ENCODE peak calls at places on chromosomes 2 and 18, in nine cellular contexts. One of them, this sample, is unnamed.

GRCh38 chr2:11773111-11773510 is 26.7 kb downstream of the LPIN1 start:
- DNase-seq in ovary: no peak
- DNase-seq in tibial nerve: no peak
- DNase-seq in upper lobe of left lung: no peak
- DNase-seq in A549: no peak
- DNase-seq in H1: no peak
- DNase-seq in sigmoid colon: peak; percentile 19
- DNase-seq in SK-N-SH: no peak
- DNase-seq in stomach: no peak
- DNase-seq in this sample: no peak

GRCh38 chr2:1869987-1870386 is 125.7 kb upstream of the PXDN start:
- DNase-seq in SK-N-SH: no peak
- DNase-seq in ovary: no peak
- DNase-seq in H1: no peak
- DNase-seq in tibial nerve: no peak
- DNase-seq in sigmoid colon: no peak
- DNase-seq in upper lobe of left lung: no peak
- DNase-seq in stomach: no peak
- DNase-seq in A549: no peak
- DNase-seq in this sample: no peak

GRCh38 chr2:172427990-172428840 is 829 bp downstream of the ITGA6 start:
- DNase-seq in tibial nerve: peak; percentile 15
- DNase-seq in sigmoid colon: no peak
- DNase-seq in SK-N-SH: peak; percentile 74
- DNase-seq in A549: peak; percentile 57
- DNase-seq in ovary: peak; percentile 22
- DNase-seq in H1: peak; percentile 66
- DNase-seq in upper lobe of left lung: peak; percentile 92
- DNase-seq in stomach: peak; percentile 73
- DNase-seq in this sample: no peak

GRCh38 chr2:24613154-24613814 is 122.2 kb downstream of the NCOA1 start:
- DNase-seq in upper lobe of left lung: no peak
- DNase-seq in H1: peak; percentile 61
- DNase-seq in ovary: no peak
- DNase-seq in stomach: no peak
- DNase-seq in A549: peak; percentile 25
- DNase-seq in SK-N-SH: no peak
- DNase-seq in sigmoid colon: no peak
- DNase-seq in tibial nerve: no peak
- DNase-seq in this sample: no peak

GRCh38 chr2:179556425-179556824 is 291.8 kb upstream of the SESTD1 start:
- DNase-seq in ovary: no peak
- DNase-seq in sigmoid colon: no peak
- DNase-seq in upper lobe of left lung: no peak
- DNase-seq in A549: no peak
- DNase-seq in stomach: no peak
- DNase-seq in SK-N-SH: no peak
- DNase-seq in tibial nerve: no peak
- DNase-seq in H1: no peak
- DNase-seq in this sample: no peak

GRCh38 chr2:143965493-143966164 is 554.3 kb downstream of the ZEB2 start:
- DNase-seq in sigmoid colon: no peak
- DNase-seq in upper lobe of left lung: no peak
- DNase-seq in SK-N-SH: no peak
- DNase-seq in stomach: no peak
- DNase-seq in tibial nerve: no peak
- DNase-seq in H1: no peak
- DNase-seq in A549: no peak
- DNase-seq in ovary: no peak
- DNase-seq in this sample: no peak

GRCh38 chr2:218260166-218260565 is 649 bp upstream of the GPBAR1 start:
- DNase-seq in A549: no peak
- DNase-seq in ovary: no peak
- DNase-seq in H1: no peak
- DNase-seq in SK-N-SH: no peak
- DNase-seq in tibial nerve: no peak
- DNase-seq in sigmoid colon: peak; percentile 61
- DNase-seq in upper lobe of left lung: no peak
- DNase-seq in stomach: no peak
- DNase-seq in this sample: no peak

GRCh38 chr2:42084231-42084671 is 36.4 kb downstream of the PKDCC start:
- DNase-seq in A549: peak; percentile 64
- DNase-seq in ovary: peak; percentile 45
- DNase-seq in SK-N-SH: no peak
- DNase-seq in tibial nerve: peak; percentile 48
- DNase-seq in sigmoid colon: peak; percentile 84
- DNase-seq in upper lobe of left lung: no peak
- DNase-seq in stomach: no peak
- DNase-seq in H1: no peak
- DNase-seq in this sample: peak; percentile 70

GRCh38 chr2:37324536-37324785 is 172 bp downstream of the PRKD3 start:
- DNase-seq in H1: no peak
- DNase-seq in tibial nerve: peak; percentile 70
- DNase-seq in upper lobe of left lung: no peak
- DNase-seq in ovary: peak; percentile 87
- DNase-seq in sigmoid colon: peak; percentile 93
- DNase-seq in A549: no peak
- DNase-seq in stomach: no peak
- DNase-seq in SK-N-SH: no peak
- DNase-seq in this sample: peak; percentile 89

GRCh38 chr2:82165377-82165776 is 1860.8 kb upstream of the LRRTM1 start:
- DNase-seq in sigmoid colon: no peak
- DNase-seq in H1: no peak
- DNase-seq in upper lobe of left lung: no peak
- DNase-seq in SK-N-SH: no peak
- DNase-seq in stomach: no peak
- DNase-seq in A549: no peak
- DNase-seq in ovary: no peak
- DNase-seq in tibial nerve: no peak
- DNase-seq in this sample: no peak

GRCh38 chr2:99637157-99637697 is 147.4 kb upstream of the REV1 start:
- DNase-seq in upper lobe of left lung: peak; percentile 36
- DNase-seq in stomach: no peak
- DNase-seq in tibial nerve: no peak
- DNase-seq in sigmoid colon: no peak
- DNase-seq in ovary: no peak
- DNase-seq in SK-N-SH: no peak
- DNase-seq in H1: no peak
- DNase-seq in A549: no peak
- DNase-seq in this sample: no peak

GRCh38 chr2:200786423-200786822 is 25.3 kb upstream of the BZW1 start:
- DNase-seq in SK-N-SH: no peak
- DNase-seq in H1: no peak
- DNase-seq in sigmoid colon: no peak
- DNase-seq in ovary: no peak
- DNase-seq in tibial nerve: no peak
- DNase-seq in stomach: no peak
- DNase-seq in upper lobe of left lung: no peak
- DNase-seq in A549: peak; percentile 69
- DNase-seq in this sample: no peak

GRCh38 chr2:233386382-233387041 is 32.2 kb downstream of the DGKD start:
- DNase-seq in upper lobe of left lung: no peak
- DNase-seq in SK-N-SH: no peak
- DNase-seq in stomach: no peak
- DNase-seq in sigmoid colon: no peak
- DNase-seq in H1: no peak
- DNase-seq in ovary: peak; percentile 46
- DNase-seq in tibial nerve: no peak
- DNase-seq in A549: peak; percentile 79
- DNase-seq in this sample: peak; percentile 67

GRCh38 chr18:54154231-54154630 is 70.2 kb downstream of the MBD2 start:
- DNase-seq in A549: no peak
- DNase-seq in H1: no peak
- DNase-seq in upper lobe of left lung: no peak
- DNase-seq in tibial nerve: no peak
- DNase-seq in stomach: no peak
- DNase-seq in SK-N-SH: no peak
- DNase-seq in ovary: no peak
- DNase-seq in sigmoid colon: no peak
- DNase-seq in this sample: no peak

GRCh38 chr18:54151376-54151775 is 73.1 kb downstream of the MBD2 start:
- DNase-seq in H1: no peak
- DNase-seq in SK-N-SH: no peak
- DNase-seq in tibial nerve: no peak
- DNase-seq in sigmoid colon: no peak
- DNase-seq in stomach: no peak
- DNase-seq in A549: no peak
- DNase-seq in upper lobe of left lung: no peak
- DNase-seq in ovary: no peak
- DNase-seq in this sample: no peak

GRCh38 chr18:54159916-54160315 is 64.6 kb downstream of the MBD2 start:
- DNase-seq in upper lobe of left lung: no peak
- DNase-seq in stomach: no peak
- DNase-seq in tibial nerve: no peak
- DNase-seq in sigmoid colon: no peak
- DNase-seq in H1: no peak
- DNase-seq in ovary: no peak
- DNase-seq in A549: no peak
- DNase-seq in SK-N-SH: no peak
- DNase-seq in this sample: no peak

GRCh38 chr18:54157646-54158045 is 66.8 kb downstream of the MBD2 start:
- DNase-seq in ovary: no peak
- DNase-seq in SK-N-SH: no peak
- DNase-seq in sigmoid colon: no peak
- DNase-seq in stomach: no peak
- DNase-seq in tibial nerve: no peak
- DNase-seq in A549: no peak
- DNase-seq in upper lobe of left lung: no peak
- DNase-seq in H1: no peak
- DNase-seq in this sample: no peak

DNA sequence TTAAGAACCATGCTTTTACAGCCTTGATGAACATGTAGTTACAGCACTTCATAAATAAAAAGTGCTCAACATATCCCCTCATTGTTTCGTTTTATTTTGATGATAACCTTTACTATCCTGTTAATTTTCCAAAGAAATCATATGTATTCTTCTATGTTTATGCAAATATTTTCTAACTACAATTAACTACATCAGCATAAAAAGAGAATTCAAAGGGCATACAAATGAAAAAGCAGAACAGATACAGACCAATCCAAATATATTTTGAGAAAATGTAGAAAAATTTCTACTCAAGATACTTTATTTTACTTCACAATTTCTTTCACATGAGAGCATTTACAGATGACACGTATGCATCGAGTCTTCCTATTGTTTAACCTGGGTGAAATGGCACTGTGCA is 69.1 kb downstream of the MBD2 start:
- DNase-seq in stomach: no peak
- DNase-seq in A549: no peak
- DNase-seq in sigmoid colon: no peak
- DNase-seq in upper lobe of left lung: no peak
- DNase-seq in tibial nerve: no peak
- DNase-seq in SK-N-SH: no peak
- DNase-seq in H1: no peak
- DNase-seq in ovary: no peak
- DNase-seq in this sample: no peak
- TF ChIP-seq EP300 in stomach: no peak
- TF ChIP-seq EP300 in A549: no peak
- TF ChIP-seq EP300 in sigmoid colon: no peak
- TF ChIP-seq EP300 in upper lobe of left lung: no peak
- TF ChIP-seq EP300 in tibial nerve: no peak
- TF ChIP-seq EP300 in SK-N-SH: no peak
- TF ChIP-seq EP300 in H1: no peak
- TF ChIP-seq EP300 in ovary: no peak
- TF ChIP-seq EP300 in this sample: no peak

DNA sequence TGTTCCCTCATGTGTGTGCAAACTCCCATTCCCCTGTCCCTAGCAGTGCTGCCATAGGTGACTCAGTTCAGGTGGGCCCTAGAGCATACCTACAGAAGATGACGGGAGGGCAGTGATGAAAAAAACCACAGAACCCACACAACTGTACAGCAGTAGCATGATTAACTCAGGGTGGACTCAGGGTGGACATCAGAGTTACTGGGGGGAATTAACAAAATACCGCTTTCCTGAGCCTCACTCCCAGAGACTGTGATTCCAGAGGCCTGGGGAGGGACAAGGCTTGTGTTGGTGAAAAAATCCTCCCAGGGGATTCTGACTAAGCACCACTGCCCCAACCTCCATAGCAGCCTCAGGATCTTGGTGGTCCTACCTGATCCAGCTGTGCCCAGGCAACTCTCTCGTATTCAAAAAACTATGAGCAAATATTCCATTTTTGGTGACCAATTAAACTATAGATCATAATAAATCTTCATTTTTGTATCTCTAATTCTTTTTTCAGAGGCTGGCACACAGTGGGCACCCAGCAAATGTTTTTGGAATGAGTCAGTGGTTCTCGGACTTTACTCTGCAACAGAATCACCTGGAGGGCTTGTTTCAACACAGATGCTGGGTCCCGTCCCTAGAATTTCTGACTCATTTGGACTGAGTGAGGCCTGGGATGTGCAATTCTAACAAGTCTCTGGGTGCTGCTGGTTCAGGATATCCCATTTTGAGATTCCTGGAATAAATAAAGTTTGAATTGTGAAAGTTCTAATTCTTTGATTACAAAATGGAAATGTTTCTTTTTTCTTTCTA is 84.1 kb upstream of the NABP1 start:
- DNase-seq in ovary: no peak
- DNase-seq in stomach: no peak
- DNase-seq in sigmoid colon: no peak
- DNase-seq in H1: no peak
- DNase-seq in upper lobe of left lung: no peak
- DNase-seq in tibial nerve: no peak
- DNase-seq in A549: peak; percentile 75
- DNase-seq in SK-N-SH: no peak
- DNase-seq in this sample: no peak
- TF ChIP-seq EP300 in ovary: no peak
- TF ChIP-seq EP300 in stomach: no peak
- TF ChIP-seq EP300 in sigmoid colon: no peak
- TF ChIP-seq EP300 in H1: no peak
- TF ChIP-seq EP300 in upper lobe of left lung: no peak
- TF ChIP-seq EP300 in tibial nerve: no peak
- TF ChIP-seq EP300 in A549: peak; percentile 68
- TF ChIP-seq EP300 in SK-N-SH: no peak
- TF ChIP-seq EP300 in this sample: no peak

GRCh38 chr2:191688934-191689695 is 11.2 kb downstream of the NABP1 start:
- DNase-seq in stomach: no peak
- DNase-seq in tibial nerve: no peak
- DNase-seq in sigmoid colon: no peak
- DNase-seq in upper lobe of left lung: no peak
- DNase-seq in H1: no peak
- DNase-seq in SK-N-SH: no peak
- DNase-seq in ovary: no peak
- DNase-seq in A549: peak; percentile 48
- DNase-seq in this sample: no peak
- TF ChIP-seq EP300 in stomach: no peak
- TF ChIP-seq EP300 in tibial nerve: peak; percentile 27
- TF ChIP-seq EP300 in sigmoid colon: no peak
- TF ChIP-seq EP300 in upper lobe of left lung: no peak
- TF ChIP-seq EP300 in H1: no peak
- TF ChIP-seq EP300 in SK-N-SH: no peak
- TF ChIP-seq EP300 in ovary: no peak
- TF ChIP-seq EP300 in A549: no peak
- TF ChIP-seq EP300 in this sample: no peak

DNA sequence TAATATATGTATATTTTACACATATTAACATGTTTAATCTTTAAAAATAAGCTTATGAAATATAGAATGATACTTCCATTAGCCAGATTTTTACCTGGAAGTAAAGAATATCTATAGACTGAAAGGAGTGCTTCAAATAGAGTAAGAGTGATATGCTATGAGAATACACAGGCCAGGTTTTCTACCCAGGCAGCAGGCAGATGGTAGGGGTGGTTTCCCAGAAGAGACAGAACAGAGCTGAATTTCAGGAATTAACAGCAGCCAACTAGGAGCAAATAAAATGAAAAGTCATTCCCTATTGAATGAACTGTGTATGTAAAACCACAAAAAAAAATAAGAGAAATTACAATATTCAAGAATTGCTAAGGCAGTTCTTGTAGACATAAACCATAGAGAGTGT is 336.8 kb downstream of the KCNJ3 start:
- DNase-seq in sigmoid colon: no peak
- DNase-seq in ovary: no peak
- DNase-seq in stomach: no peak
- DNase-seq in H1: no peak
- DNase-seq in SK-N-SH: no peak
- DNase-seq in A549: no peak
- DNase-seq in tibial nerve: no peak
- DNase-seq in upper lobe of left lung: no peak
- DNase-seq in this sample: no peak
- TF ChIP-seq EP300 in sigmoid colon: no peak
- TF ChIP-seq EP300 in ovary: no peak
- TF ChIP-seq EP300 in stomach: no peak
- TF ChIP-seq EP300 in H1: no peak
- TF ChIP-seq EP300 in SK-N-SH: no peak
- TF ChIP-seq EP300 in A549: no peak
- TF ChIP-seq EP300 in tibial nerve: no peak
- TF ChIP-seq EP300 in upper lobe of left lung: no peak
- TF ChIP-seq EP300 in this sample: no peak